ENCODE peak calls at places on chromosomes 16 and 17, in nine cellular contexts. W is Right ventricle myocardium superior; Z is Karpas-422; Y is caudate nucleus; I is endothelial cell; S is stimulated activated CD4-positive, alpha-beta T cell treated with anti-CD3 and anti-CD28 coated beads, Interleukin-15, amount 100 ng/mL, for 1 hour; P is hypothalamus; Q is GM04503; C is glutamatergic neuron. R is an unnamed sample.

GRCh38 chr17:17300624-17301568 is 2.3 kb upstream of the NT5M start:
- DNase-seq in S (peak; percentile 11), I (peak; percentile 75), Z (peak; percentile 80), Y (no peak), C (peak; percentile 53), W (peak; percentile 61), P (no peak), Q (no peak), R (peak; percentile 93)

GRCh38 chr17:37770631-37771518 is 26.0 kb upstream of the HNF1B start:
- DNase-seq in C (peak; percentile 78), P (no peak), Y (no peak), S (no peak), I (peak; percentile 73), Q (no peak), W (peak; percentile 51), Z (peak; percentile 75), R (peak; percentile 73)

GRCh38 chr17:55561973-55562495 is 50.8 kb upstream of the SMIM36 start:
- DNase-seq in W (no peak), S (no peak), Y (no peak), Z (no peak), I (no peak), P (no peak), C (no peak), Q (no peak), R (no peak)

GRCh38 chr16:27234171-27234570 is 30.8 kb downstream of the KDM8 start:
- DNase-seq in Y (no peak), P (no peak), W (peak; percentile 37), Z (no peak), I (no peak), C (no peak), Q (no peak), S (no peak), R (no peak)

GRCh38 chr17:2244545-2245525 is 58.8 kb downstream of the SMG6 start:
- DNase-seq in Q (peak; percentile 95), C (peak; percentile 87), S (peak; percentile 68), Y (peak; percentile 57), P (peak; percentile 68), Z (peak; percentile 93), I (peak; percentile 86), W (peak; percentile 93), R (peak; percentile 87)

GRCh38 chr16:57544129-57544653 is 1.7 kb downstream of the ADGRG5 start:
- DNase-seq in S (no peak), Q (no peak), I (no peak), C (no peak), Z (peak; percentile 68), Y (no peak), P (no peak), W (no peak), R (peak; percentile 21)

GRCh38 chr16:55439101-55439690 is 39.8 kb upstream of the MMP2 start:
- DNase-seq in Z (no peak), Y (no peak), I (no peak), W (no peak), C (no peak), Q (peak; percentile 5), S (no peak), P (no peak), R (no peak)

GRCh38 chr16:56715128-56715527 is 14.8 kb upstream of the NUP93 start:
- DNase-seq in I (no peak), Z (no peak), P (no peak), Q (no peak), Y (no peak), C (no peak), S (no peak), W (no peak), R (no peak)

GRCh38 chr16:55901756-55902155 is 26.6 kb upstream of the CES5A start:
- DNase-seq in S (no peak), W (no peak), C (no peak), P (no peak), Y (no peak), Q (no peak), Z (no peak), I (no peak), R (no peak)

GRCh38 chr16:4339909-4340308 is 11.2 kb downstream of the PAM16 start:
- DNase-seq in C (no peak), S (no peak), Y (no peak), Q (no peak), Z (no peak), P (no peak), I (no peak), W (peak; percentile 66), R (no peak)

GRCh38 chr17:7001562-7001961 is 5.7 kb downstream of the ALOX12 start:
- DNase-seq in Z (no peak), W (no peak), S (no peak), Q (no peak), C (peak; percentile 64), Y (no peak), I (peak; percentile 69), P (no peak), R (no peak)

GRCh38 chr17:2780256-2780655 is 16.0 kb upstream of the RAP1GAP2 start:
- DNase-seq in Y (no peak), W (no peak), I (no peak), Z (no peak), P (no peak), Q (no peak), C (no peak), S (no peak), R (no peak)

GRCh38 chr17:59174671-59175070 is 19.1 kb downstream of the PRR11 start:
- DNase-seq in S (no peak), P (no peak), Q (no peak), W (no peak), Y (no peak), I (no peak), Z (no peak), C (no peak), R (no peak)

GRCh38 chr16:16830973-16831372 is 452.0 kb downstream of the NPIPA7 start:
- DNase-seq in Q (no peak), Z (no peak), W (no peak), Y (no peak), S (no peak), P (no peak), I (no peak), C (no peak), R (no peak)

GRCh38 chr17:72602517-72603345 is 481.9 kb downstream of the SOX9 start:
- DNase-seq in P (no peak), Q (peak; percentile 61), C (no peak), Y (no peak), I (no peak), S (no peak), W (no peak), Z (peak; percentile 69), R (peak; percentile 69)

GRCh38 chr16:89320717-89321501 is 103.4 kb downstream of the ZNF778 start:
- DNase-seq in S (no peak), I (no peak), Y (no peak), W (peak; percentile 80), Z (no peak), Q (no peak), P (no peak), C (peak; percentile 59), R (peak; percentile 63)

GRCh38 chr16:67431077-67431804 is at the start of gene HSD11B2:
- DNase-seq in Q (no peak), W (peak; percentile 72), S (no peak), C (peak; percentile 70), Z (peak; percentile 60), I (peak; percentile 54), Y (no peak), P (no peak), R (no peak)

GRCh38 chr17:35448214-35448898 is at the start of gene SLFN13:
- DNase-seq in W (peak; percentile 89), Y (no peak), P (no peak), S (peak; percentile 64), Q (no peak), C (peak; percentile 48), I (peak; percentile 77), Z (no peak), R (peak; percentile 83)

GRCh38 chr16:12095275-12096161 is 119.0 kb downstream of the SNX29 start:
- DNase-seq in Z (peak; percentile 87), Q (peak; percentile 26), W (peak; percentile 77), C (peak; percentile 83), Y (peak; percentile 34), I (peak; percentile 65), S (peak; percentile 31), P (peak; percentile 46), R (peak; percentile 82)

GRCh38 chr17:337022-337420 is 15.6 kb downstream of the RPH3AL start:
- DNase-seq in Z (peak; percentile 16), Y (no peak), P (no peak), W (no peak), S (no peak), Q (no peak), C (no peak), I (no peak), R (no peak)

GRCh38 chr16:52090080-52090479 is 456.9 kb downstream of the TOX3 start:
- DNase-seq in Y (no peak), W (no peak), Z (no peak), I (no peak), S (no peak), Q (peak; percentile 12), C (no peak), P (no peak), R (no peak)

GRCh38 chr16:50967827-50968612 is 183.1 kb downstream of the SALL1 start:
- DNase-seq in C (no peak), Q (no peak), Y (no peak), Z (no peak), W (no peak), P (no peak), S (no peak), I (no peak), R (no peak)

GRCh38 chr17:44865921-44866320 is 18.2 kb downstream of the HIGD1B start:
- DNase-seq in Z (no peak), W (no peak), I (no peak), Y (no peak), S (no peak), P (no peak), C (no peak), Q (peak; percentile 47), R (no peak)

GRCh38 chr17:38511126-38512108 is 83.2 kb downstream of the ARHGAP23 start:
- DNase-seq in I (no peak), P (no peak), Q (no peak), Z (no peak), C (no peak), S (no peak), W (peak; percentile 31), Y (no peak), R (peak; percentile 60)

GRCh38 chr16:85119333-85120005 is 7.2 kb upstream of the CIBAR2 start:
- DNase-seq in S (no peak), C (no peak), I (no peak), Z (no peak), Y (no peak), Q (no peak), W (no peak), P (no peak), R (no peak)

GRCh38 chr16:79437764-79438728 is 162.5 kb downstream of the MAF start:
- DNase-seq in Q (no peak), W (peak; percentile 71), C (no peak), S (no peak), Z (no peak), P (peak; percentile 44), I (no peak), Y (peak; percentile 34), R (peak; percentile 81)

GRCh38 chr16:84795338-84796053 is 24.3 kb upstream of the CRISPLD2 start:
- DNase-seq in Z (no peak), Y (no peak), P (no peak), I (no peak), Q (peak; percentile 89), C (no peak), S (no peak), W (peak; percentile 86), R (no peak)

GRCh38 chr17:44417553-44417952 is 28.1 kb upstream of the ITGA2B start:
- DNase-seq in Z (no peak), P (no peak), C (no peak), S (no peak), I (no peak), Q (peak; percentile 56), Y (no peak), W (no peak), R (no peak)